ENCODE peak calls at places on chromosomes 4 and X, in four cellular contexts. One of them, this sample, is unnamed.

GRCh38 chrX:65697915-65698796 is 30.7 kb downstream of the MSN start:
- DNase-seq in CD8-positive, alpha-beta T cell: peak
- DNase-seq in CD8-positive, alpha-beta memory T cell: peak
- DNase-seq in stomach: peak
- DNase-seq in this sample: no peak

GRCh38 chr4:77010841-77011354 is 61.3 kb downstream of the SEPTIN11 start:
- DNase-seq in CD8-positive, alpha-beta T cell: no peak
- DNase-seq in CD8-positive, alpha-beta memory T cell: no peak
- DNase-seq in stomach: no peak
- DNase-seq in this sample: no peak

GRCh38 chr4:152535236-152535902 is 523 bp downstream of the FBXW7 start:
- DNase-seq in CD8-positive, alpha-beta memory T cell: peak
- DNase-seq in CD8-positive, alpha-beta T cell: peak
- DNase-seq in stomach: no peak
- DNase-seq in this sample: no peak

GRCh38 chr4:141077611-141078225 is 55.6 kb downstream of the RNF150 start:
- DNase-seq in CD8-positive, alpha-beta memory T cell: no peak
- DNase-seq in CD8-positive, alpha-beta T cell: no peak
- DNase-seq in stomach: no peak
- DNase-seq in this sample: no peak

GRCh38 chr4:164221631-164222030 is 532.3 kb upstream of the SMIM31 start:
- DNase-seq in CD8-positive, alpha-beta memory T cell: no peak
- DNase-seq in stomach: no peak
- DNase-seq in CD8-positive, alpha-beta T cell: no peak
- DNase-seq in this sample: no peak

GRCh38 chr4:77751764-77752163 is 67.4 kb downstream of the CNOT6L start:
- DNase-seq in CD8-positive, alpha-beta T cell: no peak
- DNase-seq in stomach: no peak
- DNase-seq in CD8-positive, alpha-beta memory T cell: no peak
- DNase-seq in this sample: no peak

GRCh38 chrX:370963-371745 is 15.6 kb downstream of the PPP2R3B start:
- DNase-seq in CD8-positive, alpha-beta T cell: no peak
- DNase-seq in CD8-positive, alpha-beta memory T cell: no peak
- DNase-seq in stomach: no peak
- DNase-seq in this sample: no peak

GRCh38 chr4:127403523-127404084 is 229.2 kb upstream of the INTU start:
- DNase-seq in CD8-positive, alpha-beta T cell: no peak
- DNase-seq in CD8-positive, alpha-beta memory T cell: no peak
- DNase-seq in stomach: no peak
- DNase-seq in this sample: no peak

GRCh38 chrX:17425151-17425550 is 50.2 kb downstream of the NHS start:
- DNase-seq in stomach: no peak
- DNase-seq in CD8-positive, alpha-beta T cell: no peak
- DNase-seq in CD8-positive, alpha-beta memory T cell: no peak
- DNase-seq in this sample: no peak

GRCh38 chr4:93414041-93414440 is 414.5 kb upstream of the ATOH1 start:
- DNase-seq in CD8-positive, alpha-beta memory T cell: no peak
- DNase-seq in stomach: no peak
- DNase-seq in CD8-positive, alpha-beta T cell: no peak
- DNase-seq in this sample: no peak

GRCh38 chr4:177214935-177215334 is 94.7 kb upstream of the NEIL3 start:
- DNase-seq in CD8-positive, alpha-beta T cell: no peak
- DNase-seq in stomach: no peak
- DNase-seq in CD8-positive, alpha-beta memory T cell: no peak
- DNase-seq in this sample: no peak

GRCh38 chr4:6788123-6788522 is 5.6 kb downstream of the KIAA0232 start:
- DNase-seq in stomach: no peak
- DNase-seq in CD8-positive, alpha-beta memory T cell: no peak
- DNase-seq in CD8-positive, alpha-beta T cell: no peak
- DNase-seq in this sample: no peak

GRCh38 chr4:20253272-20253798 is 1.6 kb downstream of the SLIT2 start:
- DNase-seq in stomach: no peak
- DNase-seq in CD8-positive, alpha-beta memory T cell: no peak
- DNase-seq in CD8-positive, alpha-beta T cell: no peak
- DNase-seq in this sample: no peak

GRCh38 chr4:113675731-113676707 is 85.5 kb downstream of the CAMK2D start:
- DNase-seq in CD8-positive, alpha-beta T cell: no peak
- DNase-seq in CD8-positive, alpha-beta memory T cell: no peak
- DNase-seq in stomach: no peak
- DNase-seq in this sample: no peak

GRCh38 chr4:139950568-139950967 is 203.4 kb downstream of the MAML3 start:
- DNase-seq in CD8-positive, alpha-beta memory T cell: no peak
- DNase-seq in CD8-positive, alpha-beta T cell: no peak
- DNase-seq in stomach: no peak
- DNase-seq in this sample: no peak

GRCh38 chr4:132513491-132513890 is 635.6 kb upstream of the PCDH10 start:
- DNase-seq in CD8-positive, alpha-beta memory T cell: no peak
- DNase-seq in CD8-positive, alpha-beta T cell: no peak
- DNase-seq in stomach: no peak
- DNase-seq in this sample: no peak

GRCh38 chrX:94178145-94178790 is 504.3 kb downstream of the FAM133A start:
- DNase-seq in stomach: no peak
- DNase-seq in CD8-positive, alpha-beta memory T cell: no peak
- DNase-seq in CD8-positive, alpha-beta T cell: no peak
- DNase-seq in this sample: no peak

GRCh38 chr4:163191999-163192398 is 25.3 kb upstream of the NAF1 start:
- DNase-seq in stomach: no peak
- DNase-seq in CD8-positive, alpha-beta memory T cell: no peak
- DNase-seq in CD8-positive, alpha-beta T cell: no peak
- DNase-seq in this sample: no peak

GRCh38 chrX:2967584-2967983 is 38.4 kb upstream of the ARSD start:
- DNase-seq in CD8-positive, alpha-beta T cell: no peak
- DNase-seq in stomach: no peak
- DNase-seq in CD8-positive, alpha-beta memory T cell: no peak
- DNase-seq in this sample: no peak

GRCh38 chr4:16067515-16067914 is 16.3 kb downstream of the PROM1 start:
- DNase-seq in stomach: peak
- DNase-seq in CD8-positive, alpha-beta T cell: no peak
- DNase-seq in CD8-positive, alpha-beta memory T cell: no peak
- DNase-seq in this sample: no peak

GRCh38 chrX:31796624-31797023 is 724.8 kb upstream of the FTHL17 start:
- DNase-seq in CD8-positive, alpha-beta memory T cell: no peak
- DNase-seq in CD8-positive, alpha-beta T cell: no peak
- DNase-seq in stomach: no peak
- DNase-seq in this sample: no peak

GRCh38 chr4:20044936-20045335 is 206.8 kb upstream of the SLIT2 start:
- DNase-seq in stomach: no peak
- DNase-seq in CD8-positive, alpha-beta memory T cell: no peak
- DNase-seq in CD8-positive, alpha-beta T cell: no peak
- DNase-seq in this sample: no peak

GRCh38 chrX:80022363-80023031 is 7.9 kb downstream of the TBX22 start:
- DNase-seq in CD8-positive, alpha-beta memory T cell: no peak
- DNase-seq in CD8-positive, alpha-beta T cell: no peak
- DNase-seq in stomach: no peak
- DNase-seq in this sample: no peak
- H3K4me3 ChIP-seq in CD8-positive, alpha-beta memory T cell: no peak
- H3K4me3 ChIP-seq in CD8-positive, alpha-beta T cell: no peak
- H3K4me3 ChIP-seq in stomach: peak
- H3K4me3 ChIP-seq in this sample: no peak

GRCh38 chr4:108716340-108716739 is 46.5 kb downstream of the ETNPPL start:
- DNase-seq in CD8-positive, alpha-beta memory T cell: no peak
- DNase-seq in stomach: no peak
- DNase-seq in CD8-positive, alpha-beta T cell: no peak
- DNase-seq in this sample: no peak
- H3K4me3 ChIP-seq in CD8-positive, alpha-beta memory T cell: no peak
- H3K4me3 ChIP-seq in stomach: no peak
- H3K4me3 ChIP-seq in CD8-positive, alpha-beta T cell: no peak
- H3K4me3 ChIP-seq in this sample: no peak

GRCh38 chrX:23952401-23952800 is 44.6 kb downstream of the CXorf58 start:
- DNase-seq in stomach: no peak
- DNase-seq in CD8-positive, alpha-beta T cell: no peak
- DNase-seq in CD8-positive, alpha-beta memory T cell: no peak
- DNase-seq in this sample: no peak
- H3K4me3 ChIP-seq in stomach: no peak
- H3K4me3 ChIP-seq in CD8-positive, alpha-beta T cell: peak
- H3K4me3 ChIP-seq in CD8-positive, alpha-beta memory T cell: peak
- H3K4me3 ChIP-seq in this sample: no peak

GRCh38 chrX:130176942-130177341 is 5.2 kb downstream of the RAB33A start:
- DNase-seq in stomach: no peak
- DNase-seq in CD8-positive, alpha-beta memory T cell: no peak
- DNase-seq in CD8-positive, alpha-beta T cell: no peak
- DNase-seq in this sample: no peak
- H3K4me3 ChIP-seq in stomach: no peak
- H3K4me3 ChIP-seq in CD8-positive, alpha-beta memory T cell: no peak
- H3K4me3 ChIP-seq in CD8-positive, alpha-beta T cell: no peak
- H3K4me3 ChIP-seq in this sample: no peak

GRCh38 chr4:108030332-108030731 is 40.6 kb downstream of the HADH start:
- DNase-seq in stomach: no peak
- DNase-seq in CD8-positive, alpha-beta memory T cell: peak
- DNase-seq in CD8-positive, alpha-beta T cell: peak
- DNase-seq in this sample: no peak

GRCh38 chr4:108029321-108029720 is 39.6 kb downstream of the HADH start:
- DNase-seq in CD8-positive, alpha-beta memory T cell: no peak
- DNase-seq in CD8-positive, alpha-beta T cell: peak
- DNase-seq in stomach: no peak
- DNase-seq in this sample: no peak

GRCh38 chr4:108033348-108033747 is 43.7 kb downstream of the HADH start:
- DNase-seq in CD8-positive, alpha-beta memory T cell: no peak
- DNase-seq in CD8-positive, alpha-beta T cell: no peak
- DNase-seq in stomach: no peak
- DNase-seq in this sample: no peak

GRCh38 chr4:108031427-108032083 is 41.9 kb downstream of the HADH start:
- DNase-seq in stomach: no peak
- DNase-seq in CD8-positive, alpha-beta memory T cell: no peak
- DNase-seq in CD8-positive, alpha-beta T cell: no peak
- DNase-seq in this sample: no peak

DNA sequence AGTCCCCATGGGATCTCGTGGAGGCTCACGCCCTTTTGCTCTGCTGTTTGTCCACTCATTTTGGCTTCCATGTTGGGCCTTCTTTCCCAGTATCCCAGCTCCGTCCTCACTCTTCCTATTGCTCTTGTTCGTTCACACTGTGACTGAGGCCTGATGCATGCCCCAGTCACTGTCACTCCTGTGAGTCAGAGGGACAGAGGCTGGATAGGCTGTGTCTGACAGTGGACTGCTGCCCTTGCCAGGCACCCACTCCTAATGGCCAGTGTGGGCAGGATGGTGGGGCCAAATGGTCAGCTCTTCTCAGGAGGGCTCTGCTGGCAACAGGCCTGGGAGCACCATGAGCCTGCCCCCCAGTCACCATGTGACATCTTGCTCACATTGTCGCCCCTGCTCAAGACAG is 40.0 kb downstream of the HADH start:
- DNase-seq in CD8-positive, alpha-beta memory T cell: no peak
- DNase-seq in stomach: no peak
- DNase-seq in CD8-positive, alpha-beta T cell: no peak
- DNase-seq in this sample: no peak
- H3K4me3 ChIP-seq in CD8-positive, alpha-beta memory T cell: no peak
- H3K4me3 ChIP-seq in stomach: no peak
- H3K4me3 ChIP-seq in CD8-positive, alpha-beta T cell: no peak
- H3K4me3 ChIP-seq in this sample: no peak

This sample was measured in prostate gland.